ENCODE peak calls at places on chromosome 14, in ten cellular contexts. One of them, this sample, is unnamed.

GRCh38 chr14:89365071-89365801 is 51.8 kb downstream of the FOXN3 start:
- DNase-seq in left ventricle myocardium inferior: no peak
- DNase-seq in RWPE2: no peak
- DNase-seq in choroid plexus epithelial cell: no peak
- DNase-seq in astrocyte: no peak
- DNase-seq in lower lobe of right lung: no peak
- DNase-seq in psoas muscle: no peak
- DNase-seq in CD8-positive, alpha-beta memory T cell: peak; percentile 53
- DNase-seq in H7: no peak
- DNase-seq in CD4-positive, CD25-positive, alpha-beta regulatory T cell: peak; percentile 67
- DNase-seq in this sample: peak; percentile 92

GRCh38 chr14:64970041-64970440 is 2.1 kb downstream of the RAB15 start:
- DNase-seq in CD8-positive, alpha-beta memory T cell: no peak
- DNase-seq in RWPE2: no peak
- DNase-seq in left ventricle myocardium inferior: no peak
- DNase-seq in lower lobe of right lung: no peak
- DNase-seq in astrocyte: no peak
- DNase-seq in choroid plexus epithelial cell: no peak
- DNase-seq in H7: no peak
- DNase-seq in CD4-positive, CD25-positive, alpha-beta regulatory T cell: no peak
- DNase-seq in psoas muscle: no peak
- DNase-seq in this sample: no peak

GRCh38 chr14:86942939-86943338 is 1050.0 kb downstream of the GALC start:
- DNase-seq in H7: no peak
- DNase-seq in CD8-positive, alpha-beta memory T cell: no peak
- DNase-seq in astrocyte: no peak
- DNase-seq in lower lobe of right lung: no peak
- DNase-seq in RWPE2: no peak
- DNase-seq in left ventricle myocardium inferior: no peak
- DNase-seq in choroid plexus epithelial cell: no peak
- DNase-seq in psoas muscle: no peak
- DNase-seq in CD4-positive, CD25-positive, alpha-beta regulatory T cell: no peak
- DNase-seq in this sample: no peak

GRCh38 chr14:61152851-61153364 is 128.2 kb downstream of the TMEM30B start:
- DNase-seq in CD8-positive, alpha-beta memory T cell: no peak
- DNase-seq in CD4-positive, CD25-positive, alpha-beta regulatory T cell: no peak
- DNase-seq in psoas muscle: no peak
- DNase-seq in astrocyte: peak; percentile 96
- DNase-seq in lower lobe of right lung: no peak
- DNase-seq in RWPE2: no peak
- DNase-seq in H7: no peak
- DNase-seq in choroid plexus epithelial cell: peak; percentile 38
- DNase-seq in left ventricle myocardium inferior: no peak
- DNase-seq in this sample: no peak

GRCh38 chr14:24282736-24283135 is 11.3 kb upstream of the RABGGTA start:
- DNase-seq in astrocyte: no peak
- DNase-seq in choroid plexus epithelial cell: no peak
- DNase-seq in CD8-positive, alpha-beta memory T cell: no peak
- DNase-seq in RWPE2: peak; percentile 51
- DNase-seq in lower lobe of right lung: no peak
- DNase-seq in CD4-positive, CD25-positive, alpha-beta regulatory T cell: no peak
- DNase-seq in H7: no peak
- DNase-seq in psoas muscle: no peak
- DNase-seq in left ventricle myocardium inferior: no peak
- DNase-seq in this sample: no peak

GRCh38 chr14:92959189-92959531 is 36.2 kb downstream of the CHGA start:
- DNase-seq in psoas muscle: no peak
- DNase-seq in lower lobe of right lung: no peak
- DNase-seq in choroid plexus epithelial cell: no peak
- DNase-seq in left ventricle myocardium inferior: peak; percentile 41
- DNase-seq in RWPE2: no peak
- DNase-seq in astrocyte: no peak
- DNase-seq in CD8-positive, alpha-beta memory T cell: no peak
- DNase-seq in H7: no peak
- DNase-seq in CD4-positive, CD25-positive, alpha-beta regulatory T cell: no peak
- DNase-seq in this sample: no peak

GRCh38 chr14:79516009-79516408 is 695.3 kb downstream of the DIO2 start:
- DNase-seq in RWPE2: no peak
- DNase-seq in psoas muscle: no peak
- DNase-seq in lower lobe of right lung: no peak
- DNase-seq in CD4-positive, CD25-positive, alpha-beta regulatory T cell: no peak
- DNase-seq in choroid plexus epithelial cell: no peak
- DNase-seq in astrocyte: no peak
- DNase-seq in left ventricle myocardium inferior: no peak
- DNase-seq in H7: no peak
- DNase-seq in CD8-positive, alpha-beta memory T cell: no peak
- DNase-seq in this sample: no peak

GRCh38 chr14:85527458-85527857 is 2.5 kb upstream of the FLRT2 start:
- DNase-seq in H7: no peak
- DNase-seq in CD4-positive, CD25-positive, alpha-beta regulatory T cell: no peak
- DNase-seq in psoas muscle: no peak
- DNase-seq in RWPE2: no peak
- DNase-seq in CD8-positive, alpha-beta memory T cell: no peak
- DNase-seq in lower lobe of right lung: no peak
- DNase-seq in astrocyte: no peak
- DNase-seq in choroid plexus epithelial cell: peak; percentile 47
- DNase-seq in left ventricle myocardium inferior: no peak
- DNase-seq in this sample: no peak

GRCh38 chr14:99549684-99550083 is 54.3 kb downstream of the CCDC85C start:
- DNase-seq in RWPE2: no peak
- DNase-seq in CD8-positive, alpha-beta memory T cell: no peak
- DNase-seq in left ventricle myocardium inferior: no peak
- DNase-seq in choroid plexus epithelial cell: no peak
- DNase-seq in lower lobe of right lung: no peak
- DNase-seq in CD4-positive, CD25-positive, alpha-beta regulatory T cell: no peak
- DNase-seq in psoas muscle: no peak
- DNase-seq in astrocyte: no peak
- DNase-seq in H7: no peak
- DNase-seq in this sample: no peak

GRCh38 chr14:63852817-63853730 is at the start of gene SYNE2:
- DNase-seq in left ventricle myocardium inferior: peak; percentile 82
- DNase-seq in psoas muscle: peak; percentile 87
- DNase-seq in RWPE2: peak; percentile 78
- DNase-seq in H7: peak; percentile 93
- DNase-seq in CD4-positive, CD25-positive, alpha-beta regulatory T cell: peak; percentile 80
- DNase-seq in CD8-positive, alpha-beta memory T cell: peak; percentile 76
- DNase-seq in choroid plexus epithelial cell: peak; percentile 75
- DNase-seq in lower lobe of right lung: peak; percentile 83
- DNase-seq in astrocyte: peak; percentile 55
- DNase-seq in this sample: peak; percentile 90

GRCh38 chr14:57089901-57090300 is 178.8 kb downstream of the EXOC5 start:
- DNase-seq in RWPE2: no peak
- DNase-seq in lower lobe of right lung: no peak
- DNase-seq in astrocyte: no peak
- DNase-seq in choroid plexus epithelial cell: no peak
- DNase-seq in psoas muscle: no peak
- DNase-seq in CD4-positive, CD25-positive, alpha-beta regulatory T cell: no peak
- DNase-seq in left ventricle myocardium inferior: no peak
- DNase-seq in H7: no peak
- DNase-seq in CD8-positive, alpha-beta memory T cell: no peak
- DNase-seq in this sample: no peak
- H3K4me3 ChIP-seq in RWPE2: no peak overlapping the region
- H3K4me3 ChIP-seq in lower lobe of right lung: no peak overlapping the region
- H3K4me3 ChIP-seq in astrocyte: no peak overlapping the region
- H3K4me3 ChIP-seq in choroid plexus epithelial cell: no peak overlapping the region
- H3K4me3 ChIP-seq in psoas muscle: no peak overlapping the region
- H3K4me3 ChIP-seq in CD4-positive, CD25-positive, alpha-beta regulatory T cell: no peak overlapping the region
- H3K4me3 ChIP-seq in left ventricle myocardium inferior: no peak overlapping the region
- H3K4me3 ChIP-seq in H7: no peak overlapping the region
- H3K4me3 ChIP-seq in CD8-positive, alpha-beta memory T cell: no peak overlapping the region
- H3K4me3 ChIP-seq in this sample: no peak overlapping the region

GRCh38 chr14:74882103-74882920 is 596 bp downstream of the DLST start:
- DNase-seq in astrocyte: peak; percentile 32
- DNase-seq in lower lobe of right lung: peak; percentile 69
- DNase-seq in choroid plexus epithelial cell: peak; percentile 75
- DNase-seq in RWPE2: no peak
- DNase-seq in CD8-positive, alpha-beta memory T cell: peak; percentile 67
- DNase-seq in left ventricle myocardium inferior: peak; percentile 34
- DNase-seq in H7: peak; percentile 81
- DNase-seq in CD4-positive, CD25-positive, alpha-beta regulatory T cell: peak; percentile 73
- DNase-seq in psoas muscle: peak; percentile 78
- DNase-seq in this sample: peak; percentile 41

GRCh38 chr14:74881425-74882102 is at the start of gene DLST:
- DNase-seq in astrocyte: peak; percentile 76
- DNase-seq in psoas muscle: peak; percentile 94
- DNase-seq in H7: peak; percentile 98
- DNase-seq in choroid plexus epithelial cell: peak; percentile 92
- DNase-seq in lower lobe of right lung: peak; percentile 91
- DNase-seq in left ventricle myocardium inferior: peak; percentile 88
- DNase-seq in CD8-positive, alpha-beta memory T cell: peak; percentile 81
- DNase-seq in RWPE2: peak; percentile 94
- DNase-seq in CD4-positive, CD25-positive, alpha-beta regulatory T cell: peak; percentile 85
- DNase-seq in this sample: peak; percentile 94

GRCh38 chr14:74890262-74890661 is 8.5 kb downstream of the DLST start:
- DNase-seq in RWPE2: no peak
- DNase-seq in astrocyte: no peak
- DNase-seq in psoas muscle: no peak
- DNase-seq in CD8-positive, alpha-beta memory T cell: no peak
- DNase-seq in lower lobe of right lung: no peak
- DNase-seq in H7: no peak
- DNase-seq in CD4-positive, CD25-positive, alpha-beta regulatory T cell: no peak
- DNase-seq in left ventricle myocardium inferior: no peak
- DNase-seq in choroid plexus epithelial cell: no peak
- DNase-seq in this sample: no peak

GRCh38 chr14:74888164-74889158 is 6.7 kb downstream of the DLST start:
- DNase-seq in RWPE2: no peak
- DNase-seq in H7: no peak
- DNase-seq in psoas muscle: no peak
- DNase-seq in CD8-positive, alpha-beta memory T cell: no peak
- DNase-seq in CD4-positive, CD25-positive, alpha-beta regulatory T cell: no peak
- DNase-seq in left ventricle myocardium inferior: no peak
- DNase-seq in lower lobe of right lung: no peak
- DNase-seq in astrocyte: peak; percentile 31
- DNase-seq in choroid plexus epithelial cell: no peak
- DNase-seq in this sample: no peak

GRCh38 chr14:74886001-74886400 is 4.3 kb downstream of the DLST start:
- DNase-seq in lower lobe of right lung: no peak
- DNase-seq in psoas muscle: no peak
- DNase-seq in astrocyte: peak; percentile 93
- DNase-seq in choroid plexus epithelial cell: peak; percentile 98
- DNase-seq in CD4-positive, CD25-positive, alpha-beta regulatory T cell: no peak
- DNase-seq in left ventricle myocardium inferior: no peak
- DNase-seq in H7: peak; percentile 80
- DNase-seq in RWPE2: no peak
- DNase-seq in CD8-positive, alpha-beta memory T cell: no peak
- DNase-seq in this sample: no peak
- H3K4me3 ChIP-seq in lower lobe of right lung: no peak overlapping the region
- H3K4me3 ChIP-seq in psoas muscle: no peak overlapping the region
- H3K4me3 ChIP-seq in astrocyte: no peak overlapping the region
- H3K4me3 ChIP-seq in choroid plexus epithelial cell: no peak overlapping the region
- H3K4me3 ChIP-seq in CD4-positive, CD25-positive, alpha-beta regulatory T cell: no peak overlapping the region
- H3K4me3 ChIP-seq in left ventricle myocardium inferior: no peak overlapping the region
- H3K4me3 ChIP-seq in H7: no peak overlapping the region
- H3K4me3 ChIP-seq in RWPE2: no peak overlapping the region
- H3K4me3 ChIP-seq in CD8-positive, alpha-beta memory T cell: no peak overlapping the region
- H3K4me3 ChIP-seq in this sample: no peak overlapping the region

GRCh38 chr14:88322505-88323085 is 474 bp downstream of the KCNK10 start:
- DNase-seq in CD4-positive, CD25-positive, alpha-beta regulatory T cell: no peak
- DNase-seq in psoas muscle: no peak
- DNase-seq in choroid plexus epithelial cell: peak; percentile 2
- DNase-seq in astrocyte: no peak
- DNase-seq in left ventricle myocardium inferior: no peak
- DNase-seq in RWPE2: no peak
- DNase-seq in lower lobe of right lung: no peak
- DNase-seq in H7: peak; percentile 41
- DNase-seq in CD8-positive, alpha-beta memory T cell: no peak
- DNase-seq in this sample: no peak

GRCh38 chr14:88325883-88326282 is 2.8 kb upstream of the KCNK10 start:
- DNase-seq in lower lobe of right lung: no peak
- DNase-seq in left ventricle myocardium inferior: no peak
- DNase-seq in RWPE2: no peak
- DNase-seq in CD8-positive, alpha-beta memory T cell: no peak
- DNase-seq in choroid plexus epithelial cell: no peak
- DNase-seq in psoas muscle: no peak
- DNase-seq in CD4-positive, CD25-positive, alpha-beta regulatory T cell: no peak
- DNase-seq in H7: peak; percentile 22
- DNase-seq in astrocyte: no peak
- DNase-seq in this sample: no peak

GRCh38 chr14:88321692-88322504 is 1.2 kb downstream of the KCNK10 start:
- DNase-seq in psoas muscle: no peak
- DNase-seq in CD8-positive, alpha-beta memory T cell: no peak
- DNase-seq in left ventricle myocardium inferior: no peak
- DNase-seq in choroid plexus epithelial cell: no peak
- DNase-seq in RWPE2: no peak
- DNase-seq in lower lobe of right lung: no peak
- DNase-seq in astrocyte: no peak
- DNase-seq in CD4-positive, CD25-positive, alpha-beta regulatory T cell: no peak
- DNase-seq in H7: peak; percentile 56
- DNase-seq in this sample: no peak

GRCh38 chr14:88323520-88324199 is 591 bp upstream of the KCNK10 start:
- DNase-seq in astrocyte: no peak
- DNase-seq in choroid plexus epithelial cell: peak; percentile 24
- DNase-seq in RWPE2: no peak
- DNase-seq in CD8-positive, alpha-beta memory T cell: no peak
- DNase-seq in CD4-positive, CD25-positive, alpha-beta regulatory T cell: no peak
- DNase-seq in lower lobe of right lung: no peak
- DNase-seq in H7: peak; percentile 87
- DNase-seq in left ventricle myocardium inferior: no peak
- DNase-seq in psoas muscle: no peak
- DNase-seq in this sample: peak; percentile 82

GRCh38 chr14:88323086-88323519 is at the start of gene KCNK10:
- DNase-seq in psoas muscle: no peak
- DNase-seq in lower lobe of right lung: no peak
- DNase-seq in CD4-positive, CD25-positive, alpha-beta regulatory T cell: no peak
- DNase-seq in H7: peak; percentile 79
- DNase-seq in left ventricle myocardium inferior: no peak
- DNase-seq in choroid plexus epithelial cell: no peak
- DNase-seq in RWPE2: no peak
- DNase-seq in CD8-positive, alpha-beta memory T cell: no peak
- DNase-seq in astrocyte: peak; percentile 3
- DNase-seq in this sample: peak; percentile 13
- H3K4me3 ChIP-seq in psoas muscle: peak within 1 kb of the TSS; percentile 44
- H3K4me3 ChIP-seq in lower lobe of right lung: peak within 1 kb of the TSS; percentile 17
- H3K4me3 ChIP-seq in CD4-positive, CD25-positive, alpha-beta regulatory T cell: no peak within 1 kb of the TSS
- H3K4me3 ChIP-seq in H7: peak within 1 kb of the TSS; percentile 60
- H3K4me3 ChIP-seq in left ventricle myocardium inferior: peak within 1 kb of the TSS; percentile 57
- H3K4me3 ChIP-seq in choroid plexus epithelial cell: peak within 1 kb of the TSS; percentile 18
- H3K4me3 ChIP-seq in RWPE2: peak within 1 kb of the TSS; percentile 5
- H3K4me3 ChIP-seq in CD8-positive, alpha-beta memory T cell: no peak within 1 kb of the TSS
- H3K4me3 ChIP-seq in astrocyte: peak within 1 kb of the TSS; percentile 28
- H3K4me3 ChIP-seq in this sample: peak within 1 kb of the TSS; percentile 65

DNA sequence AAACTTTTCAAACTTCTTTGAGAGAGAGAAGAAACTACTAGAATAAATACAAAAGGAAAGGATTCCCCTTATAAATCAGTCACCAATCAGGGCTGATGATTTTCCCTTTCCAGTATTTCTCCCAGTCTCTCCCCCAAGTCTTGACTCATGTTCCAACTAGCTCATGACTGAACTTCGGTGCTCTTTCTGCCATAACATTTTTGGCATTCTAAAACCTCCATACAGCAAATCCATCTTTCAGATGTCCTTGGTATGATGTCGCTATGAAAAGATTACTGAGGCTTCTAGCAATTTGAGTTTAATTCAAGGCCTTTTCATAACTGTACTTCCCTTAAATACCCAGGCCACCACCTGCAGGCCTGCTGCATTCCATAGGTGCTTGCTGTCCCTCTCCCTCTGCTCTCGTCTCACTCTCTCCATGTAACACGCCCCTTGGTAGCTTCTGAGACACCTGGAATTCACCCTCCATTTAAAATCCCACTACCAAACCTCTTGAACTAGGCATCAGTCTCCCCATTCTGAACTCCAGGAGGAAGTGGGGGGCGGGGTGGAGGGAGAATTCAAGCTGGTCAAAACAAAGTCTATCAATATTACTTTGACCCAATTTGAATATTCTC is 2.4 kb downstream of the PRKD1 start:
- DNase-seq in CD8-positive, alpha-beta memory T cell: no peak
- DNase-seq in CD4-positive, CD25-positive, alpha-beta regulatory T cell: no peak
- DNase-seq in RWPE2: no peak
- DNase-seq in astrocyte: peak; percentile 83
- DNase-seq in H7: peak; percentile 34
- DNase-seq in lower lobe of right lung: no peak
- DNase-seq in choroid plexus epithelial cell: peak; percentile 64
- DNase-seq in left ventricle myocardium inferior: no peak
- DNase-seq in psoas muscle: no peak
- DNase-seq in this sample: no peak
- H3K4me3 ChIP-seq in CD8-positive, alpha-beta memory T cell: no peak overlapping the region
- H3K4me3 ChIP-seq in CD4-positive, CD25-positive, alpha-beta regulatory T cell: no peak overlapping the region
- H3K4me3 ChIP-seq in RWPE2: no peak overlapping the region
- H3K4me3 ChIP-seq in astrocyte: no peak overlapping the region
- H3K4me3 ChIP-seq in H7: no peak overlapping the region
- H3K4me3 ChIP-seq in lower lobe of right lung: peak overlapping the region; percentile 69
- H3K4me3 ChIP-seq in choroid plexus epithelial cell: no peak overlapping the region
- H3K4me3 ChIP-seq in left ventricle myocardium inferior: peak overlapping the region; percentile 79
- H3K4me3 ChIP-seq in psoas muscle: no peak overlapping the region
- H3K4me3 ChIP-seq in this sample: no peak overlapping the region

This sample was measured in GM12865.